ENCODE peak calls at places on chromosomes 1 and 21, in four cellular contexts. A is osteocyte; O is HFF-Myc; C is CD8-positive, alpha-beta T cell. E is an unnamed sample.
A peak's percentile ranks its signal among the peaks of the same experiment; 100 is the strongest.

GRCh38 chr1:6157132-6157527 is 23.0 kb downstream of the CHD5 start:
- DNase-seq in A (no peak), O (no peak), C (no peak), E (no peak)

GRCh38 chr1:177780096-177780700 is 189.7 kb downstream of the SEC16B start:
- DNase-seq in A (no peak), O (peak; percentile 15), C (no peak), E (no peak)

GRCh38 chr1:225464851-225465792 is 37.3 kb upstream of the LBR start:
- DNase-seq in A (no peak), O (no peak), C (no peak), E (peak; percentile 76)

GRCh38 chr1:234621657-234622335 is 11.8 kb upstream of the IRF2BP2 start:
- DNase-seq in A (peak; percentile 91), O (no peak), C (no peak), E (no peak)

GRCh38 chr1:91582431-91582921 is 81.8 kb downstream of the CDC7 start:
- DNase-seq in A (no peak), O (peak; percentile 98), C (no peak), E (no peak)

GRCh38 chr1:227583354-227583753 is 20.0 kb downstream of the ZNF678 start:
- DNase-seq in A (no peak), O (no peak), C (no peak), E (no peak)

GRCh38 chr1:34320081-34320480 is 143.4 kb downstream of the C1orf94 start:
- DNase-seq in A (no peak), O (no peak), C (no peak), E (no peak)

GRCh38 chr1:15453773-15454172 is 2.8 kb upstream of the CELA2A start:
- DNase-seq in A (no peak), O (no peak), C (no peak), E (no peak)

GRCh38 chr1:185850366-185850765 is 116.2 kb downstream of the HMCN1 start:
- DNase-seq in A (no peak), O (no peak), C (no peak), E (no peak)

GRCh38 chr1:10962483-10962882 is 50.0 kb upstream of the TARDBP start:
- DNase-seq in A (no peak), O (no peak), C (no peak), E (no peak)

GRCh38 chr21:37552496-37553399 is 186.2 kb downstream of the DYRK1A start:
- DNase-seq in A (peak; percentile 75), O (no peak), C (no peak), E (no peak)

GRCh38 chr21:38277501-38278111 is 20.8 kb downstream of the KCNJ15 start:
- DNase-seq in A (no peak), O (peak; percentile 97), C (no peak), E (no peak)

GRCh38 chr1:85413169-85413568 is 51.8 kb downstream of the DDAH1 start:
- DNase-seq in A (no peak), O (peak; percentile 33), C (no peak), E (no peak)

GRCh38 chr1:114756949-114757454 is 782 bp downstream of the CSDE1 start:
- DNase-seq in A (no peak), O (no peak), C (no peak), E (no peak)

GRCh38 chr1:9825101-9826074 is 1.6 kb upstream of the CLSTN1 start:
- DNase-seq in A (no peak), O (no peak), C (peak; percentile 54), E (peak; percentile 57)

GRCh38 chr1:228367798-228368791 is 38.5 kb downstream of the TRIM11 start:
- DNase-seq in A (no peak), O (no peak), C (no peak), E (no peak)

GRCh38 chr1:10561955-10562354 is 87.2 kb downstream of the PEX14 start:
- DNase-seq in A (peak; percentile 21), O (no peak), C (no peak), E (no peak)